ENCODE peak calls at places on chromosome 4, in six cellular contexts. One of them, this sample, is unnamed.

GRCh38 chr4:2217726-2218125 is 24.2 kb downstream of the HAUS3 start:
- DNase-seq in activated naive CD4-positive, alpha-beta T cell treated with anti-CD3 and anti-CD28 coated beads for 36 hours: no peak
- DNase-seq in foreskin fibroblast: no peak
- DNase-seq in endothelial cell of umbilical vein: no peak
- DNase-seq in M059J: peak
- DNase-seq in HEK293T: no peak
- DNase-seq in this sample: no peak

GRCh38 chr4:57504139-57504538 is 394.0 kb upstream of the IGFBP7 start:
- DNase-seq in activated naive CD4-positive, alpha-beta T cell treated with anti-CD3 and anti-CD28 coated beads for 36 hours: no peak
- DNase-seq in foreskin fibroblast: no peak
- DNase-seq in endothelial cell of umbilical vein: no peak
- DNase-seq in M059J: no peak
- DNase-seq in HEK293T: peak
- DNase-seq in this sample: no peak

GRCh38 chr4:25172964-25173917 is 13.0 kb upstream of the SEPSECS start:
- DNase-seq in activated naive CD4-positive, alpha-beta T cell treated with anti-CD3 and anti-CD28 coated beads for 36 hours: no peak
- DNase-seq in foreskin fibroblast: peak
- DNase-seq in endothelial cell of umbilical vein: peak
- DNase-seq in M059J: peak
- DNase-seq in HEK293T: no peak
- DNase-seq in this sample: no peak

GRCh38 chr4:71187399-71188196 is 151.2 kb upstream of the SLC4A4 start:
- DNase-seq in activated naive CD4-positive, alpha-beta T cell treated with anti-CD3 and anti-CD28 coated beads for 36 hours: peak
- DNase-seq in foreskin fibroblast: no peak
- DNase-seq in endothelial cell of umbilical vein: no peak
- DNase-seq in M059J: peak
- DNase-seq in HEK293T: peak
- DNase-seq in this sample: peak

GRCh38 chr4:110614981-110615365 is 7.9 kb downstream of the PITX2 start:
- DNase-seq in activated naive CD4-positive, alpha-beta T cell treated with anti-CD3 and anti-CD28 coated beads for 36 hours: no peak
- DNase-seq in foreskin fibroblast: no peak
- DNase-seq in endothelial cell of umbilical vein: no peak
- DNase-seq in M059J: no peak
- DNase-seq in HEK293T: no peak
- DNase-seq in this sample: no peak

GRCh38 chr4:12555011-12555410 is 929.1 kb downstream of the RAB28 start:
- DNase-seq in activated naive CD4-positive, alpha-beta T cell treated with anti-CD3 and anti-CD28 coated beads for 36 hours: no peak
- DNase-seq in foreskin fibroblast: no peak
- DNase-seq in endothelial cell of umbilical vein: no peak
- DNase-seq in M059J: no peak
- DNase-seq in HEK293T: no peak
- DNase-seq in this sample: no peak

GRCh38 chr4:24428850-24429249 is 155.5 kb downstream of the DHX15 start:
- DNase-seq in activated naive CD4-positive, alpha-beta T cell treated with anti-CD3 and anti-CD28 coated beads for 36 hours: no peak
- DNase-seq in foreskin fibroblast: no peak
- DNase-seq in endothelial cell of umbilical vein: no peak
- DNase-seq in M059J: no peak
- DNase-seq in HEK293T: no peak
- DNase-seq in this sample: no peak

GRCh38 chr4:91116861-91117260 is 989.7 kb downstream of the CCSER1 start:
- DNase-seq in activated naive CD4-positive, alpha-beta T cell treated with anti-CD3 and anti-CD28 coated beads for 36 hours: no peak
- DNase-seq in foreskin fibroblast: no peak
- DNase-seq in endothelial cell of umbilical vein: peak
- DNase-seq in M059J: peak
- DNase-seq in HEK293T: no peak
- DNase-seq in this sample: no peak

GRCh38 chr4:52714597-52715254 is 36.5 kb downstream of the ERVMER34-1 start:
- DNase-seq in activated naive CD4-positive, alpha-beta T cell treated with anti-CD3 and anti-CD28 coated beads for 36 hours: peak
- DNase-seq in foreskin fibroblast: no peak
- DNase-seq in endothelial cell of umbilical vein: peak
- DNase-seq in M059J: no peak
- DNase-seq in HEK293T: no peak
- DNase-seq in this sample: no peak

This sample was measured in activated CD4-positive, alpha-beta memory T cell treated with anti-CD3 and anti-CD28 coated beads, Interleukin-2, amount 10 ng/mL, durations not matched to agents 7 days and 5 days.